ENCODE peak calls at places on chromosomes 6 and 20, in eight cellular contexts. O is aorta, D is left ventricle myocardium inferior, G is BE2C, L is GM23248, W is spleen, R is uterus, Z is H1. X is an unnamed sample. For H3K9me3, the result is how much of the 10 kb centered on the place peaks cover.

GRCh38 chr20:37283530-37284195 is 5.8 kb upstream of the MANBAL start:
- DNase-seq in L (no peak), Z (no peak), O (no peak), R (no peak), D (no peak), W (no peak), G (no peak), X (no peak)

GRCh38 chr20:58690851-58691250 is 1.7 kb upstream of the NPEPL1 start:
- DNase-seq in Z (no peak), L (peak), O (no peak), D (peak), W (no peak), G (no peak), R (peak), X (no peak)

GRCh38 chr6:146881228-146882181 is 282.7 kb downstream of the ADGB start:
- DNase-seq in R (no peak), Z (no peak), D (no peak), W (no peak), O (no peak), G (peak), L (no peak), X (no peak)

GRCh38 chr6:16316741-16317251 is 78.4 kb downstream of the GMPR start:
- DNase-seq in R (no peak), Z (no peak), G (peak), D (no peak), L (peak), W (no peak), O (no peak), X (no peak)

GRCh38 chr20:10060223-10060622 is 25.4 kb downstream of the ANKEF1 start:
- DNase-seq in R (no peak), G (peak), W (no peak), L (no peak), Z (no peak), D (no peak), O (no peak), X (no peak)

GRCh38 chr20:48743807-48744206 is 84.0 kb downstream of the PREX1 start:
- DNase-seq in O (no peak), G (no peak), Z (no peak), D (no peak), L (no peak), W (no peak), R (no peak), X (no peak)

GRCh38 chr6:53309059-53309896 is 39.5 kb downstream of the ELOVL5 start:
- DNase-seq in W (no peak), D (no peak), L (peak), G (peak), O (no peak), Z (no peak), R (no peak), X (no peak)

GRCh38 chr6:113065606-113066005 is 718.5 kb downstream of the RFPL4B start:
- DNase-seq in Z (no peak), O (no peak), R (no peak), D (no peak), L (peak), G (no peak), W (no peak), X (no peak)

GRCh38 chr20:6348908-6349307 is 226.1 kb upstream of the FERMT1 start:
- DNase-seq in O (no peak), D (no peak), R (no peak), G (no peak), W (no peak), Z (no peak), L (no peak), X (no peak)

GRCh38 chr6:33316603-33317417 is 734 bp downstream of the ZBTB22 start:
- DNase-seq in L (no peak), R (no peak), Z (no peak), O (no peak), W (peak), D (peak), G (no peak), X (peak)

GRCh38 chr20:2558581-2559301 is 22.4 kb downstream of the TMC2 start:
- DNase-seq in D (no peak), L (peak), G (no peak), R (peak), W (no peak), Z (no peak), O (no peak), X (no peak)

GRCh38 chr6:140921366-140922226 is 1211.1 kb upstream of the GJE1 start:
- DNase-seq in L (peak), R (no peak), Z (peak), G (no peak), O (no peak), W (no peak), D (no peak), X (no peak)

GRCh38 chr6:112338310-112338709 is 8.8 kb upstream of the RFPL4B start:
- DNase-seq in O (peak), L (peak), R (no peak), G (no peak), Z (no peak), W (no peak), D (no peak), X (no peak)

GRCh38 chr20:38426006-38426405 is 9.1 kb downstream of the SNHG17 start:
- DNase-seq in O (peak), L (peak), G (no peak), W (no peak), R (no peak), D (no peak), Z (no peak), X (peak)

GRCh38 chr6:161353208-161353613 is 79.3 kb upstream of the AGPAT4 start:
- DNase-seq in O (no peak), Z (peak), L (peak), R (no peak), G (peak), D (no peak), W (no peak), X (no peak)

GRCh38 chr20:56018750-56019149 is 13.4 kb upstream of the CBLN4 start:
- DNase-seq in L (no peak), R (no peak), W (no peak), D (no peak), Z (no peak), G (no peak), O (no peak), X (no peak)
- H3K9me3 ChIP-seq in L (under half), R (under half), W (under half), D (under half), Z (half or more), G (under half), O (under half), X (under half)

GRCh38 chr20:29876911-29877285 is 1380.6 kb upstream of the DEFB115 start:
- DNase-seq in W (peak), L (no peak), R (no peak), G (no peak), Z (no peak), D (no peak), O (peak), X (no peak)
- H3K9me3 ChIP-seq in W (half or more), L (under half), R (under half), G (under half), Z (half or more), D (half or more), O (under half), X (under half)

DNA sequence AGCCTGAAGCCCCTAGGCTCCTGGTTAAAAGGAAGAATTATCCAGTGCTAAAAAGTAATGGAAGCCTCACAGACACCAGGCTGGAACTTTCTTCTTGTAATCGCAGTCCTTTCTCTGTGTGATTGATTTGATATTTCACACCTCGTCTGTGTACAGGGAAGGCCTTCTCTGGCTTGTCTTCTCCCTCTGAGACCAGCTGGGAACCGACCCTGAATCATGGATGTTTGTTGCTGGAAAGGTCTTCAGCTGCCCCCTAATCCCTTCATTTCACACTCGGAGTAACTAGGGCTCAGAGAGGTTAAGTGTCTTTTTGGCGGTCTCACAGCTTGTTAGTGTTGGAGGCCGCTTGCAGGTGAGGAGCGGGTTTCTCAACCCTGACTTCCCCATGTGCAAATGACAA is 500.2 kb upstream of the CDH4 start:
- DNase-seq in L (no peak), R (no peak), W (no peak), O (no peak), Z (no peak), G (no peak), D (no peak), X (no peak)
- H3K9me3 ChIP-seq in L (under half), R (under half), W (under half), O (under half), Z (under half), G (under half), D (under half), X (under half)

GRCh38 chr20:44173846-44174245 is 13.1 kb downstream of the JPH2 start:
- DNase-seq in O (no peak), R (no peak), W (no peak), Z (no peak), D (no peak), G (no peak), L (no peak), X (no peak)
- H3K9me3 ChIP-seq in O (under half), R (under half), W (under half), Z (under half), D (under half), G (under half), L (under half), X (under half)

GRCh38 chr6:154672086-154672485 is 61.1 kb upstream of the SCAF8 start:
- DNase-seq in R (no peak), O (no peak), L (no peak), D (no peak), G (no peak), Z (no peak), W (no peak), X (no peak)
- H3K9me3 ChIP-seq in R (under half), O (under half), L (under half), D (under half), G (under half), Z (under half), W (under half), X (under half)

DNA sequence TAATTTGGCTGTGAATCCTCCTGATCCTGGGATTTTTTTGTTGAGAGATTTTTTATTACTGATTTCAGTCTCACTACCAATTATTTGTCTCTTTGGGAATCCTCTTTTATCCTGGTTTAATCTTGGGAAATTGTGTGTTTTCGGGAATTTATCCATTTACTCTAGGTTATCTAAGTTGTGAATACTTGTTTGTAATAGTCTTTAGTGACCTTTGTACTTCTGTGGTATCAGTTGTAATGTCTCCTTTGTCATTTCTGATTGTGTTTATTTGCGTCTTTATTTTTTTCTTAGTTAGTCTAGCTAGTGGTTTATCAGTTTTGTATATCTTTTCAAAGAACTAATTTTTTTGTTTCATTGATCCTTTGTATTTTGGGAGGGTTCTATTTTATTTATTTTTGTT is 27.3 kb upstream of the ZNF337 start:
- DNase-seq in Z (no peak), O (no peak), W (no peak), R (no peak), D (no peak), G (no peak), L (no peak), X (no peak)
- H3K9me3 ChIP-seq in Z (under half), O (under half), W (half or more), R (under half), D (half or more), G (under half), L (under half), X (under half)

GRCh38 chr6:168073937-168074730 is 4.9 kb downstream of the FRMD1 start:
- DNase-seq in D (no peak), L (no peak), W (no peak), O (no peak), R (no peak), G (no peak), Z (no peak), X (no peak)

GRCh38 chr6:168071620-168072019 is 7.4 kb downstream of the FRMD1 start:
- DNase-seq in G (no peak), W (no peak), D (no peak), Z (no peak), L (no peak), O (no peak), R (no peak), X (no peak)

GRCh38 chr6:168072730-168073129 is 6.3 kb downstream of the FRMD1 start:
- DNase-seq in D (no peak), G (no peak), Z (no peak), W (no peak), L (no peak), O (no peak), R (no peak), X (no peak)

GRCh38 chr6:168072266-168072665 is 6.7 kb downstream of the FRMD1 start:
- DNase-seq in Z (no peak), D (no peak), L (no peak), W (no peak), G (no peak), O (no peak), R (no peak), X (no peak)

DNA sequence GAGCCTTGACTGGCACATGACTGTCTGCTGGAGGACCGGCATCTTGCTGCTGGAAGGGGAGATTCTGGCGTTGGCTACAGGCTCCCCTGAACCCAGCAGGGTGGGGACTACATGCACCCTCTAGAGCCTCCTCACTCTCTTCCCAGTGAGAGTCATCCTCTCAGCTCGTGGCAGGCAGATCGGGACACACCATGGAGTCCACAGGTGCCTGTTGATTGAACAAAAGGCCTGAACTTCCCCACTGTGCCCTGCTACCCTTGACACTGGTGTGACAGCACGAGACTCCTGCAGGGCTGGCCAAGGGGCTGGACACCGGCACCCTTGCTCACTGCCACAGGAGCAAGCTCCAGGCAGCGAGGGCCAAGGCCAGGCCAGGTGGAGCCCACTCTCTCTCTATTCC is 8.2 kb downstream of the FRMD1 start:
- DNase-seq in L (no peak), R (no peak), W (no peak), Z (no peak), D (no peak), G (no peak), O (no peak), X (no peak)
- H3K9me3 ChIP-seq in L (under half), R (under half), W (under half), Z (under half), D (under half), G (under half), O (under half), X (under half)